ENCODE peak calls at places on chromosomes 11 and 22, in seven cellular contexts. D is DMS153; H is T-helper 2 cell; Z is skeletal muscle cell; Q is H1; A is GM13977; V is activated T-cell treated with anti-CD3 and anti-CD28 coated beads, Interleukin-2, amount 50 U/mL, for 72 hours. J is an unnamed sample.

GRCh38 chr11:434496-434895 is 7.3 kb downstream of the ANO9 start:
- DNase-seq in H (no peak), V (no peak), Z (no peak), A (no peak), Q (no peak), D (no peak), J (no peak)

GRCh38 chr11:74524978-74525377 is 31.5 kb upstream of the LIPT2 start:
- DNase-seq in Q (no peak), Z (no peak), D (no peak), H (no peak), A (no peak), V (no peak), J (no peak)

GRCh38 chr22:20602589-20603164 is 95.3 kb downstream of the MED15 start:
- DNase-seq in A (no peak), H (no peak), Z (no peak), Q (no peak), V (no peak), D (no peak), J (no peak)

GRCh38 chr11:1174441-1175370 is 17.0 kb downstream of the MUC5AC start:
- DNase-seq in A (no peak), H (no peak), Z (no peak), Q (no peak), D (no peak), V (no peak), J (no peak)

GRCh38 chr11:111064118-111064517 is 181.4 kb upstream of the POU2AF2 start:
- DNase-seq in H (no peak), D (no peak), V (no peak), Q (no peak), Z (peak; percentile 37), A (no peak), J (no peak)

GRCh38 chr11:25377466-25377865 is 880.6 kb downstream of the LUZP2 start:
- DNase-seq in D (no peak), H (no peak), V (no peak), Z (no peak), Q (no peak), A (no peak), J (no peak)

GRCh38 chr11:103586756-103587155 is 449.7 kb upstream of the DDI1 start:
- DNase-seq in Q (no peak), A (no peak), Z (no peak), V (no peak), D (no peak), H (no peak), J (no peak)

GRCh38 chr11:65900125-65900898 is at the start of gene FOSL1:
- DNase-seq in V (peak; percentile 95), Q (peak; percentile 91), A (peak; percentile 95), Z (peak; percentile 86), D (peak; percentile 52), H (peak; percentile 91), J (peak; percentile 93)

GRCh38 chr11:1845571-1846452 is 7.0 kb downstream of the TNNI2 start:
- DNase-seq in Q (no peak), Z (no peak), V (peak; percentile 53), H (no peak), D (no peak), A (no peak), J (no peak)

GRCh38 chr22:35410663-35411034 is 10.7 kb downstream of the MCM5 start:
- DNase-seq in V (no peak), Z (no peak), H (no peak), D (no peak), A (no peak), Q (no peak), J (no peak)

GRCh38 chr22:38314992-38315800 is 2.0 kb downstream of the CSNK1E start:
- DNase-seq in H (no peak), Q (no peak), A (no peak), D (no peak), Z (no peak), V (no peak), J (no peak)

GRCh38 chr22:36862251-36863242 is 1.7 kb downstream of the NCF4 start:
- DNase-seq in H (no peak), A (peak; percentile 48), V (no peak), Z (no peak), D (no peak), Q (no peak), J (no peak)

GRCh38 chr11:94117871-94118270 is 10.8 kb upstream of the PANX1 start:
- DNase-seq in D (no peak), V (no peak), A (no peak), H (no peak), Q (no peak), Z (no peak), J (no peak)

GRCh38 chr22:46763051-46763705 is 728 bp downstream of the TBC1D22A start:
- DNase-seq in V (peak; percentile 31), A (peak; percentile 85), D (no peak), H (no peak), Z (peak; percentile 7), Q (no peak), J (peak; percentile 34)

GRCh38 chr11:64400096-64400495 is 41.1 kb downstream of the RPS6KA4 start:
- DNase-seq in Z (no peak), D (no peak), H (no peak), A (no peak), Q (no peak), V (no peak), J (no peak)

GRCh38 chr11:102868359-102868758 is 6.4 kb downstream of the MMP12 start:
- DNase-seq in Q (no peak), D (no peak), H (no peak), V (no peak), Z (no peak), A (no peak), J (no peak)

GRCh38 chr22:35023692-35024363 is 42.1 kb upstream of the ISX start:
- DNase-seq in Z (no peak), D (peak; percentile 34), Q (peak; percentile 63), H (peak; percentile 31), V (peak; percentile 69), A (peak; percentile 75), J (peak; percentile 22)

GRCh38 chr11:45661417-45662055 is 3.9 kb downstream of the CHST1 start:
- DNase-seq in Z (no peak), A (no peak), V (no peak), D (no peak), H (no peak), Q (no peak), J (no peak)

GRCh38 chr11:109423114-109423859 is 1.3 kb downstream of the C11orf87 start:
- DNase-seq in Z (no peak), Q (peak; percentile 2), D (no peak), H (no peak), A (peak; percentile 21), V (no peak), J (no peak)

GRCh38 chr22:41576877-41577276 is 12.8 kb downstream of the PMM1 start:
- DNase-seq in D (peak; percentile 13), A (peak; percentile 70), Q (no peak), V (peak; percentile 42), Z (no peak), H (no peak), J (peak; percentile 8)